ENCODE peak calls at places on chromosomes 2 and 18, in seven cellular contexts. O is brain microvascular endothelial cell, V is fibroblast of lung, H is cardiac muscle cell, Y is lower lobe of right lung, Q is sigmoid colon, X is esophagus squamous epithelium. G is an unnamed sample.

GRCh38 chr18:9070212-9070611 is 32.3 kb upstream of the NDUFV2 start:
- DNase-seq in O (no peak), V (no peak), H (no peak), Y (no peak), Q (no peak), X (no peak), G (no peak)

GRCh38 chr2:44706584-44707553 is 234.6 kb upstream of the SIX3 start:
- DNase-seq in O (no peak), V (no peak), H (no peak), Y (no peak), Q (no peak), X (no peak), G (no peak)

GRCh38 chr2:65483763-65484162 is 51.4 kb upstream of the SPRED2 start:
- DNase-seq in O (no peak), V (no peak), H (peak; percentile 52), Y (no peak), Q (no peak), X (no peak), G (no peak)

GRCh38 chr18:6219116-6219717 is 195.5 kb downstream of the L3MBTL4 start:
- DNase-seq in O (peak; percentile 49), V (peak; percentile 70), H (peak; percentile 62), Y (no peak), Q (no peak), X (no peak), G (no peak)

GRCh38 chr2:33458248-33458819 is 18.1 kb upstream of the RASGRP3 start:
- DNase-seq in O (no peak), V (no peak), H (no peak), Y (no peak), Q (no peak), X (no peak), G (no peak)

GRCh38 chr2:44130441-44130840 is 38.2 kb upstream of the PPM1B start:
- DNase-seq in O (peak; percentile 14), V (peak; percentile 44), H (peak; percentile 25), Y (no peak), Q (no peak), X (no peak), G (no peak)

GRCh38 chr2:109722026-109722425 is 72.1 kb upstream of the RGPD5 start:
- DNase-seq in O (no peak), V (no peak), H (no peak), Y (peak; percentile 68), Q (no peak), X (no peak), G (no peak)

GRCh38 chr2:54404270-54404669 is 51.9 kb upstream of the SPTBN1 start:
- DNase-seq in O (no peak), V (peak; percentile 78), H (peak; percentile 90), Y (no peak), Q (no peak), X (no peak), G (no peak)

GRCh38 chr18:627211-627610 is 30.2 kb upstream of the TYMS start:
- DNase-seq in O (no peak), V (peak; percentile 37), H (peak; percentile 56), Y (no peak), Q (no peak), X (no peak), G (no peak)

GRCh38 chr2:71313016-71313766 is 18.4 kb upstream of the ZNF638 start:
- DNase-seq in O (no peak), V (no peak), H (no peak), Y (no peak), Q (no peak), X (no peak), G (no peak)

GRCh38 chr2:180776924-180777323 is 203.5 kb upstream of the UBE2E3 start:
- DNase-seq in O (no peak), V (peak; percentile 23), H (peak; percentile 73), Y (no peak), Q (no peak), X (no peak), G (no peak)

GRCh38 chr2:7567646-7568045 is 650.4 kb downstream of the RNF144A start:
- DNase-seq in O (no peak), V (no peak), H (no peak), Y (no peak), Q (no peak), X (no peak), G (peak; percentile 58)

DNA sequence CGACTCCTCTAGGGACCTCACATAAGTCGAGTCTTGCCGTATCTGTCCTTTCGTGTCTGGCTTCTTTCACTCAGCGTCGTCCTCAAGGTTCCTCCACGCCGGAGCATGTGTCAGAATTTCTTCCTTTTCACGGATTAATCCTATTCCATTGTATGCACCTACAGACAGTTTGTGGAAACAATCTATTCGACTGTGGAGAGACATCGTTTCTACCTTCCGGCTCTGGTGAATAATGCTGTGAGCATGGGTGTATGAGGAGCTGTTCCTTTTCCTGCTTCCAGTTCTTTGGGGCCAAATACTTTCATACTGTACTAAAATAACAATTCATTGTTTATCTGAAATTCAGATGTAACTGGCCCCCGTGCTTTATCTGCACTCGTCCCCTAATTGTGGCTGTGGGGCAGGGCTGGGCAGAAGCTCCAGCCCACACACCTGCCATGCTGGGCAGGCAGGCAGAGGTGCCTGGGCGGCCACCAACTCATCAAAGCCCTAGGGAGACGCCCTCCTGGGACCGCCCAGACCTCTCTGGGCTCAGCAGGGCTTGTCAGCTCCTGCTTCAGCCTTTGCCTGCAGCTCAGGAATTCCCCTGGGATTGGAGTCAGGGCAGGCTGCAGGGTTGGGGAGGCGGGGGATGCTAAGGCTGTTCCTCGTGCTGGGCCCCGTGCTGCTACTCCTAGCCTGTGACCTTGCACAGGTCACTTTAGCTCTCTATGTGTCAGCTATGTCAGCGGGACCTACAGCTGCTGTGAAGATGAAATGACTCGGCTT is 14.5 kb downstream of the GPC1 start:
- DNase-seq in O (no peak), V (no peak), H (no peak), Y (no peak), Q (no peak), X (no peak), G (no peak)
- H3K27ac ChIP-seq in O (no peak overlapping the region), V (no peak overlapping the region), H (no peak overlapping the region), Y (no peak overlapping the region), Q (no peak overlapping the region), X (peak overlapping the region; percentile 88), G (no peak overlapping the region)

GRCh38 chr2:203379156-203379555 is 51.0 kb downstream of the ABI2 start:
- DNase-seq in O (no peak), V (no peak), H (no peak), Y (no peak), Q (no peak), X (no peak), G (no peak)

DNA sequence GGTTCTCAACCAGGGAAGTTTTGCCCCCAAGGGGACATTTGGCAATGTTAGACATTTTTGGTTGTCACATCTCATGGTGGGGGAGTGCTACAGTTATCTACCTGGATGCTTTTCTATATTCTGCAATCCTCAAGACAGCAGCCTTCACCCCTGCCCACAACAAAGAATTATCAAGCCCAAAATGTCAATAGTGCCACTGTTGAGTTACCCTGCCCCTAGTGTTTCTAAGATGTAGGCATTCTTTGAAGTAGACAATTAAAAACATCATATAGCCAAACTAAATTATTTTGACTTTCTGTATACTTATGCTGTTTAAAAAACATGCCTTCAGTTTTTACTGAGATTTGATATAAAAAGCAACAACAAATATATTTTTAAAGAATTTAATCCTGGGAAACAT is 48.0 kb downstream of the ABI2 start:
- DNase-seq in O (no peak), V (no peak), H (no peak), Y (no peak), Q (no peak), X (no peak), G (no peak)
- TF ChIP-seq CTCF in O (no peak), V (no peak), H (no peak), Y (no peak), Q (no peak), X (no peak), G (no peak)

GRCh38 chr18:74183110-74183509 is 34.8 kb downstream of the TIMM21 start:
- DNase-seq in O (no peak), V (no peak), H (no peak), Y (no peak), Q (no peak), X (no peak), G (no peak)
- H3K27me3 ChIP-seq in O (no peaks in the 10 kb centered on the region), V (no peaks in the 10 kb centered on the region), H (peaks cover 3% of the 10 kb centered on the region), Y (peaks cover 15% of the 10 kb centered on the region), Q (no peaks in the 10 kb centered on the region), X (no peaks in the 10 kb centered on the region), G (peaks cover 6% of the 10 kb centered on the region)

GRCh38 chr18:64275593-64276309 is 126.9 kb upstream of the LINC00305 start:
- DNase-seq in O (no peak), V (no peak), H (no peak), Y (no peak), Q (no peak), X (no peak), G (no peak)

GRCh38 chr18:64276736-64277135 is 127.8 kb upstream of the LINC00305 start:
- DNase-seq in O (no peak), V (no peak), H (peak; percentile 22), Y (no peak), Q (no peak), X (no peak), G (no peak)

GRCh38 chr18:64271264-64271663 is 122.4 kb upstream of the LINC00305 start:
- DNase-seq in O (no peak), V (no peak), H (no peak), Y (no peak), Q (no peak), X (no peak), G (no peak)

GRCh38 chr18:64271975-64272659 is 123.2 kb upstream of the LINC00305 start:
- DNase-seq in O (no peak), V (no peak), H (no peak), Y (no peak), Q (no peak), X (no peak), G (no peak)

DNA sequence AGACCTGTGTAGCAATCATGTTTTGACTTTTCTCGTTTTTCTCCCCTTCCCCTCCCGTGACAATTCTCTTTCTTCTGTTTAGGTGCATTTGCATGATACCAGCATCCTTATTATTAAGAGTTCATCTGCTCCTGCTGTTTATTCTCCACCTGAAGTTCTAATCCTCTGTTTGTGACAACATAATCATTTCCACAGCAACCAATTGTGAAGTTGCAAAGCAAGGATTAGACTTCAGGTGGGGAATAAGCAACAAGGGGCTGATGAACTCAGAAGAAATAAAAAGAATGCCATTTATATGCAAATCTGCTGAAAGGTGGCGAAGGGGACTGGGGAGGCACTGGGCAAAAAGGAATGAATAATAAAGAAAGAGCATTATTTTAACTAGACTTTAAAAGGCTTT is 124.8 kb upstream of the LINC00305 start:
- DNase-seq in O (no peak), V (no peak), H (no peak), Y (no peak), Q (no peak), X (no peak), G (no peak)
- H3K27ac ChIP-seq in O (no peak overlapping the region), V (no peak overlapping the region), H (no peak overlapping the region), Y (no peak overlapping the region), Q (no peak overlapping the region), X (no peak overlapping the region), G (no peak overlapping the region)

GRCh38 chr2:55923091-55923977 is at the start of gene EFEMP1:
- DNase-seq in O (peak; percentile 22), V (peak; percentile 68), H (peak; percentile 87), Y (peak; percentile 82), Q (peak; percentile 81), X (no peak), G (no peak)
- TF ChIP-seq CTCF in O (peak; percentile 3), V (no peak), H (no peak), Y (no peak), Q (no peak), X (no peak), G (no peak)

DNA sequence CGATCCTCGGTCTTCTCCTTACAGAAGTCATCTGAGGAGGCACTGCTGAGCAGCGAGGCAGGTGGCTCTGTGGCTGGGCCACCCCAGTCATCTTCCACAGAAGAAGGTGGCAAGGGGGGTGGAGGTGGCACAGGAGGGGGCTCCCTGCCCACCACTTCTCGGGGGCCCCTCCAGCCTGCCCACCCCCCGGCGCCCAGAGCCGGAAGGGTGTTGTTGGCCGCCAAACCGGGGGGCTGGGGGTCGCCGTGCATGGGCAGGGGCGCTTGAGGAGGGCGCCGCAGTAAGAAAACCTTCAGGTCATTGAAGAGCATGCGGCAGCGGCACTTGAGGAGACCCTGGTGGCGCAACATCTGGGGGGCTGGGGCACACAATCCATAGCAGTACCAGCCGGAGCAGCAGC is 2.5 kb downstream of the MARCHF4 start:
- DNase-seq in O (no peak), V (no peak), H (no peak), Y (no peak), Q (no peak), X (no peak), G (no peak)
- H3K27me3 ChIP-seq in O (no peaks in the 10 kb centered on the region), V (no peaks in the 10 kb centered on the region), H (peaks cover 62% of the 10 kb centered on the region), Y (peaks cover 56% of the 10 kb centered on the region), Q (peaks cover 19% of the 10 kb centered on the region), X (peaks cover 14% of the 10 kb centered on the region), G (peaks cover 50% of the 10 kb centered on the region)

G was measured in CD4-positive, alpha-beta T cell.